ENCODE peak calls at places on chromosome 14, in ten cellular contexts. R is OCI-LY7, D is hepatocyte, U is MM.1S, X is SK-N-SH, Y is HCT116, T is PC-3, B is GM23338, N is PC-9, G is Karpas-422. J is an unnamed sample.
A peak's percentile ranks its signal among the peaks of the same experiment; 100 is the strongest.

GRCh38 chr14:22563987-22564386 is 25.0 kb downstream of the DAD1 start:
- DNase-seq in R (peak; percentile 54), D (no peak), U (peak; percentile 55), X (no peak), Y (no peak), T (no peak), B (no peak), N (no peak), G (no peak), J (no peak)

GRCh38 chr14:71206766-71207371 is 299.6 kb downstream of the PCNX1 start:
- DNase-seq in R (no peak), D (no peak), U (no peak), X (peak; percentile 64), Y (no peak), T (peak; percentile 85), B (no peak), N (peak; percentile 64), G (no peak), J (peak; percentile 97)

GRCh38 chr14:35682802-35683201 is 126.3 kb downstream of the RALGAPA1 start:
- DNase-seq in R (no peak), D (no peak), U (no peak), X (no peak), Y (no peak), T (no peak), B (no peak), N (no peak), G (no peak), J (no peak)

GRCh38 chr14:58783801-58784511 is 146.2 kb downstream of the DACT1 start:
- DNase-seq in R (no peak), D (no peak), U (no peak), X (no peak), Y (no peak), T (no peak), B (no peak), N (no peak), G (no peak), J (no peak)

GRCh38 chr14:80387563-80387981 is 176.3 kb upstream of the DIO2 start:
- DNase-seq in R (no peak), D (no peak), U (no peak), X (no peak), Y (no peak), T (no peak), B (no peak), N (no peak), G (no peak), J (no peak)

GRCh38 chr14:22824711-22825359 is 4.9 kb upstream of the MRPL52 start:
- DNase-seq in R (peak; percentile 76), D (peak; percentile 75), U (peak; percentile 31), X (no peak), Y (peak; percentile 53), T (peak; percentile 90), B (no peak), N (peak; percentile 53), G (no peak), J (peak; percentile 97)

GRCh38 chr14:83706555-83706954 is 1823.4 kb upstream of the FLRT2 start:
- DNase-seq in R (no peak), D (no peak), U (no peak), X (peak; percentile 1), Y (no peak), T (no peak), B (peak; percentile 93), N (peak; percentile 1), G (no peak), J (no peak)

GRCh38 chr14:104799657-104800599 is 973 bp upstream of the ZBTB42 start:
- DNase-seq in R (peak; percentile 65), D (peak; percentile 95), U (peak; percentile 66), X (peak; percentile 97), Y (no peak), T (peak; percentile 77), B (peak; percentile 86), N (peak; percentile 66), G (peak; percentile 88), J (peak; percentile 78)

GRCh38 chr14:49203676-49204075 is 382.5 kb downstream of the RPS29 start:
- DNase-seq in R (no peak), D (no peak), U (peak; percentile 83), X (no peak), Y (no peak), T (no peak), B (no peak), N (no peak), G (no peak), J (no peak)

GRCh38 chr14:99768381-99768780 is 24.8 kb upstream of the EML1 start:
- DNase-seq in R (no peak), D (no peak), U (no peak), X (no peak), Y (no peak), T (no peak), B (no peak), N (no peak), G (no peak), J (peak; percentile 65)

GRCh38 chr14:105137481-105138020 is 31.0 kb downstream of the JAG2 start:
- DNase-seq in R (no peak), D (no peak), U (no peak), X (no peak), Y (no peak), T (no peak), B (no peak), N (no peak), G (no peak), J (no peak)

GRCh38 chr14:48111151-48111550 is 435.7 kb upstream of the MDGA2 start:
- DNase-seq in R (no peak), D (no peak), U (no peak), X (no peak), Y (no peak), T (no peak), B (no peak), N (no peak), G (no peak), J (no peak)

GRCh38 chr14:81517798-81518398 is 15.8 kb downstream of the SEL1L start:
- DNase-seq in R (no peak), D (no peak), U (no peak), X (no peak), Y (no peak), T (no peak), B (no peak), N (no peak), G (no peak), J (peak; percentile 78)

GRCh38 chr14:92945959-92946846 is 23.3 kb downstream of the CHGA start:
- DNase-seq in R (no peak), D (no peak), U (no peak), X (peak; percentile 62), Y (peak; percentile 51), T (peak; percentile 80), B (no peak), N (peak; percentile 90), G (no peak), J (peak; percentile 21)

GRCh38 chr14:33805593-33805992 is 145.3 kb downstream of the EGLN3 start:
- DNase-seq in R (no peak), D (no peak), U (no peak), X (no peak), Y (no peak), T (no peak), B (no peak), N (no peak), G (no peak), J (no peak)
- H3K9me2 ChIP-seq in R (no peaks in the 10 kb centered on the region), D (no peaks in the 10 kb centered on the region), U (no peaks in the 10 kb centered on the region), X (no peaks in the 10 kb centered on the region), Y (no peaks in the 10 kb centered on the region), T (no peaks in the 10 kb centered on the region), B (peaks cover 11% of the 10 kb centered on the region), N (no peaks in the 10 kb centered on the region), G (no peaks in the 10 kb centered on the region), J (no peaks in the 10 kb centered on the region)

GRCh38 chr14:25050494-25051170 is 685 bp upstream of the STXBP6 start:
- DNase-seq in R (no peak), D (peak; percentile 34), U (no peak), X (no peak), Y (no peak), T (peak; percentile 38), B (peak; percentile 59), N (no peak), G (no peak), J (peak; percentile 92)

GRCh38 chr14:25053585-25053984 is 3.6 kb upstream of the STXBP6 start:
- DNase-seq in R (no peak), D (no peak), U (no peak), X (no peak), Y (no peak), T (no peak), B (no peak), N (no peak), G (no peak), J (no peak)

GRCh38 chr14:25052385-25052784 is 2.4 kb upstream of the STXBP6 start:
- DNase-seq in R (no peak), D (no peak), U (no peak), X (no peak), Y (no peak), T (no peak), B (no peak), N (no peak), G (no peak), J (no peak)

GRCh38 chr14:25055005-25055404 is 5.1 kb upstream of the STXBP6 start:
- DNase-seq in R (no peak), D (no peak), U (no peak), X (no peak), Y (no peak), T (no peak), B (no peak), N (no peak), G (no peak), J (no peak)

GRCh38 chr14:25052921-25053320 is 3.0 kb upstream of the STXBP6 start:
- DNase-seq in R (no peak), D (no peak), U (no peak), X (no peak), Y (no peak), T (no peak), B (no peak), N (no peak), G (no peak), J (no peak)
- H3K9me2 ChIP-seq in R (no peaks in the 10 kb centered on the region), D (no peaks in the 10 kb centered on the region), U (no peaks in the 10 kb centered on the region), X (no peaks in the 10 kb centered on the region), Y (no peaks in the 10 kb centered on the region), T (no peaks in the 10 kb centered on the region), B (no peaks in the 10 kb centered on the region), N (no peaks in the 10 kb centered on the region), G (no peaks in the 10 kb centered on the region), J (no peaks in the 10 kb centered on the region)

DNA sequence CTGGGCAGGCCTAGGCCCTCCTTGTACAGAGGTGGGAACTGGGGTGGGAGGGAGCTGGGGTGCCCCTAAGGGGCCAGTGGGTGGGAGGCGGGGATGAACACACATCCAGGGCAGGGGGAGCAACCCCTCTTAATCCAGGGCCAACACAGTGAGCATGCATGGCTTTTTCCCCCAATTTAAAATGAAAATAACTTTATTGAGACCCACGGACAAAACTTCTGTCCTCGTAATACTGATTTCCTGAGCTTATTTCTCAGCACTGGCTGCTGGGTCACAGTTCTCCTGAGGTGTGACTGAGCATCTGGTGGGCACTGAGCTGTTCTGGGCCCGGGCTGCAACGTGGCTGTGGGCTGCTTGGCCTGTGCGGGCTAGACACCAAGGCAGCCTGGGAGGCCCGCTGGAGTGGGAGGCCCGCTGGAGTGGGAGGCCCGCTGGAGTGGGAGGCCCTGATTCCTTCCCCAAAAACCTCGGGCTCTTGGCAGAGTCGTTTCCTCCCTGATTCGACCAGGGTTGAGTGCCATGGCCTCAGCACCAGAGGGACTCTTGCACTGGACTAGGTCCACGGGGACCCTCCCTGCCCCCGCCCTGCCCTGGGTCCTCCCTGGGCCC is 24.9 kb upstream of the TRAF3 start:
- DNase-seq in R (no peak), D (no peak), U (no peak), X (no peak), Y (no peak), T (no peak), B (no peak), N (no peak), G (no peak), J (no peak)
- H3K9me2 ChIP-seq in R (no peaks in the 10 kb centered on the region), D (no peaks in the 10 kb centered on the region), U (no peaks in the 10 kb centered on the region), X (no peaks in the 10 kb centered on the region), Y (no peaks in the 10 kb centered on the region), T (no peaks in the 10 kb centered on the region), B (no peaks in the 10 kb centered on the region), N (no peaks in the 10 kb centered on the region), G (no peaks in the 10 kb centered on the region), J (no peaks in the 10 kb centered on the region)

GRCh38 chr14:87785868-87786267 is 207.1 kb downstream of the GALC start:
- DNase-seq in R (no peak), D (no peak), U (no peak), X (no peak), Y (no peak), T (no peak), B (no peak), N (no peak), G (no peak), J (no peak)
- H3K9me2 ChIP-seq in R (no peaks in the 10 kb centered on the region), D (no peaks in the 10 kb centered on the region), U (no peaks in the 10 kb centered on the region), X (no peaks in the 10 kb centered on the region), Y (no peaks in the 10 kb centered on the region), T (no peaks in the 10 kb centered on the region), B (peaks cover 11% of the 10 kb centered on the region), N (no peaks in the 10 kb centered on the region), G (no peaks in the 10 kb centered on the region), J (no peaks in the 10 kb centered on the region)

J was measured in GM23248.